ENCODE peak calls at places on chromosomes 7 and 10, in five cellular contexts. R, M, F, E and J are unnamed samples.

GRCh38 chr10:77770868-77771175 is 133.2 kb upstream of the KCNMA1 start:
- DNase-seq in R (no peak), M (no peak), F (no peak), E (no peak), J (no peak)

GRCh38 chr10:132865851-132866600 is 76.3 kb downstream of the CFAP46 start:
- DNase-seq in R (no peak), M (no peak), F (no peak), E (no peak), J (no peak)

GRCh38 chr7:149783386-149784250 is 10.2 kb upstream of the ZNF467 start:
- DNase-seq in R (no peak), M (no peak), F (no peak), E (no peak), J (no peak)

GRCh38 chr7:114784756-114785155 is 137.1 kb upstream of the MDFIC start:
- DNase-seq in R (no peak), M (no peak), F (no peak), E (no peak), J (no peak)

GRCh38 chr7:13276977-13277376 is 589.5 kb downstream of the ARL4A start:
- DNase-seq in R (no peak), M (no peak), F (no peak), E (no peak), J (no peak)

GRCh38 chr10:28910960-28911359 is 233.6 kb downstream of the BAMBI start:
- DNase-seq in R (no peak), M (no peak), F (no peak), E (no peak), J (no peak)

GRCh38 chr10:131585761-131586160 is 274.2 kb upstream of the TCERG1L start:
- DNase-seq in R (no peak), M (no peak), F (no peak), E (no peak), J (no peak)

GRCh38 chr10:104299031-104299904 is 30.3 kb downstream of the GSTO2 start:
- DNase-seq in R (no peak), M (no peak), F (no peak), E (no peak), J (no peak)

DNA sequence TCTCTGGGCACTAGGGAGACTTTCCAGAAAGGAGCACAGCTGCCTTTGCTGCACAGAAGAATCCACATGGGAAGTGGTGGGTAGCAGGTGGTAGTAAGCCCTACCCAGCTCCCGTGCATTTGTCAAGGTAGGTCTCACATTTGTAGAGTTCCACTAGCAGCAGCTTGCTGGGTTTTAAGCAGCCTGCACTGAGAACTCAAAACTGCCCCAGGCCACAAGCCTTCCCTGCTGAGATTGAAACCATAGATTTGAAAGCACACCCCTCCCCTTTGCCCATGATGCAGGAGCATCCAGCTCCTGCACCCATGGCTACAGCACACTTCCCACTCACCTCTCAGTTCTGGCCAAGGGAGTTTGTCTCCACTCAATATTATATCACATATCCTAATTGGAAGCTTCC is 604.5 kb upstream of the STEAP1 start:
- DNase-seq in R (no peak), M (no peak), F (no peak), E (no peak), J (no peak)
- TF ChIP-seq SUZ12 in R (no peak), M (no peak), F (no peak), E (no peak), J (no peak)

DNA sequence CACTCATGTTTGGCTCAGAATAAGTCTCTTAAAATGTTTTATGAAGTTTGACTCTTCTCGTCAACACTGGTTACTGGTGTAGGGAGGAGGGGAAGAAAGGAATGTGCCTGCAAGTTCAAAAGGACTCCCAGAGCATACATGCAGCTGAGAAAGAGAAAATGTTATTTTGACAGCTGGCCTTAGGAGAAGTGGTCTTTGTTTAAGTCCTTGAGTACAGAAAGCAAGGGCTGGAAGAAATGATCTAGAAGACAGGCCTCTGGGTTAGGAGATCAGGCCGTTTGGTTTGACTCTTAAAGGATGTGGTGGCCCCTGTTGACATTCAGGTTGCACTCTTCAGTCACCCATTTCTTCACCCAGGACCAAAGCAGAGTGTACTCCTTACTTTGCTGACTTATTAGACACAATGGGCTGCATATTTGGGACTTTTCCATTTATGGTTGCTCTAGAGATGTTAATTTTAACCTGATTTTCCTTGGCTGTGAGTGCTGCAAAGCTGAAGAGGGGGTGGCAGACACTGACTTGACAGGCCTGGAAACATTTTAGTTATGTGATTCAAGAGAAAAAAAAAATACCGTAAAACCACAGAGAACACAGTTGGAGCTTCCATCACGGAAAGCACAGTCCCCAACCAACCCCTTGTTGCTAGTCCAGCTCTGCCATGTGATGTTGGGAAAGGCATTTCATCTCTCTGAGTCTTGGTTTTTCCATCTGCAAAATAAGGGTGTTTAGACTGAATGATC is 245.7 kb downstream of the REEP3 start:
- DNase-seq in R (no peak), M (no peak), F (no peak), E (peak; percentile 24), J (no peak)
- TF ChIP-seq SUZ12 in R (no peak), M (no peak), F (no peak), E (no peak), J (no peak)

DNA sequence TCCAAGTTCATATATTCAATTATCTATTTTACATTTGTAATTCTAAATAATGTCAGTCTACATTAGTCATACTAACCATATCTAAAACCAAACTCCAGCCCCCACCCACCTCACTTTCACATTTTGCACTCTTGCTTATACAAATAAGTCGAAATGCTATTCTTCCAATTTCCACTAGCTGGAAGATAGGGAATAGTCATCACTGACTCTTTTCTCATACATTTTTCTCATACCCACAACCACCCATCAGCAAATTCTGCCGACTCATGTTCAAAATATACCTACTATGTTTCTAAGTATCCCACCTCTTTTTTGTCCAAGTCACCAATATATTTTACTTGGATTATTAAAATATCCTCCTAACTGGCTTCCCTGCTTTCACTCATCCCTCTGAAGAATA is 93.2 kb upstream of the DGKB start:
- DNase-seq in R (no peak), M (no peak), F (no peak), E (no peak), J (no peak)
- TF ChIP-seq SUZ12 in R (no peak), M (no peak), F (no peak), E (no peak), J (no peak)

DNA sequence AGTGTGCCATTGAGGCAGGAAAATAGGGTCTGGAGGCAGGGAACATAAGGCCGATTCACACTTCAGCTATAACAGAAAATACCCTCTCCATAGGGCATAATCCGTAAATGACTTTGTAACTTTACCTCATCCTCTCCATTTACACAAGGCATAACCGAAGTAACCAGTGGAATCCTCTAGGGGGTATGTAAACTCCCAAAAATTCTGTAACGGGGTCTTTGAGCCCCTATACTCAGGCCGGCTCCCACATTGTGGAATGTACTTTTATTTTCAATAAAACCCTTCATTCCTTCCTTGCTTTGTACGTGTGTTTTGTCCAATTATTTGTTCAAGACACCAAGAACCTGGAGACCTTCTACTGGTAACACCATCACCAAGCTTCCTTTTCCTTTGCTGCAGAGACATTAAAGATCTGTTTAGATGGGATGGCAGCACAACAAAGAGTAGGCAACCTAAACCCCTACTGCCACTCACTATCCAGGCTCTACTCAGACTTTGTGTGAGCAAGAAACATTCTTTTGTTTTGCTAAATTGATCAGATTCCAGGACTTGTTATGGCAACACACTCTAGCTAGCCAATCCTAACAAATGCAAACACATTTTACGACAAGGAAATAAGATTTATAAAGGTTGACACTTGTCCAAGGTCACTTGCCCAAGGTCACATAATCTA is 99.3 kb downstream of the DGKI start:
- DNase-seq in R (no peak), M (no peak), F (peak; percentile 19), E (no peak), J (peak; percentile 80)
- TF ChIP-seq SUZ12 in R (no peak), M (no peak), F (no peak), E (no peak), J (no peak)

DNA sequence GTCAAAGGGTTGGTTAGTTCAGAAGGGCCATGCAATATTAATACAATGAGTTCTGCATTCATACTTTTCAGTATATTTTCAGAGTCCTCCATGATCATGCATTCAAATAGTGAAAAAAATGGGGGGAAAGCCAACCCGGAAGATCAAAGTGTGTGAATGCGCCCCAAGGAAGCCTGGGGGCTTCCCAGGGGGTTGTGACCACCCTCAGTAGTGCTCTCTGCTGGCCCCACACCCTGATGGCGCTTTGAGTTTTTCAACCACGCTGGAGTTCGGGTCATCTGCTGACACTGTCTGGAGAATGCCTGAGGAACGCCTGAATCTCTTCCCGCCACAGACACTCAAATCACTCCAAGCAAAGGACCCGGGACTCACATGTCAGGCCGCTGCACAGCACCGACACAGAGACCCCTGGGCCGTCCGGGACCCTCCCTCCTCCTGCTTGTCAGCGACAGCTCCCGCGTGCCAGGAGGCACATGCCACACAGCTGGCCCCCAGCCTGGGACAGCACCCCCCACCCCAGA is 1.0 kb downstream of the TNS3 start:
- DNase-seq in R (no peak), M (no peak), F (no peak), E (peak; percentile 12), J (no peak)
- TF ChIP-seq SUZ12 in R (no peak), M (no peak), F (no peak), E (no peak), J (no peak)

DNA sequence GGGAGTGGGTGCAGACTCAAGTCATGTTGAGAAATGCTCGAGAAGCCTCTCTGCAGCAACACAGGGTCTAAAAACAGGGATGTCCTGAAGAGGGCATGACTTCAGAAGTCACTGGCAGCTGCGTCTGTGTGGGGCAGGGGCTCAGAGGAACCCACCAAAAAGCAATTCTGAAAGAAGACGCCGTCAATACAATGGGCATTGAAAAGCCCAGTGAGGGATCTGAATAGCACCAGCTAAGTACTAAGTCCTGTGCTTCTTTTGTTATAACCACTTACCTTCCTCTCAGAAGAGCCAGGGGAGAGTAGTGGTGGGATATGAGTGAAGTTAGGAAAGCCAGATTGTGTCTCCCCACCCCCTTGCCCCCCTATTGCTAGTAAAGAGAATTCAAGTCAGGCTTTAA is 137.2 kb downstream of the INHBA start:
- DNase-seq in R (no peak), M (no peak), F (no peak), E (no peak), J (no peak)
- TF ChIP-seq SUZ12 in R (no peak), M (no peak), F (no peak), E (no peak), J (no peak)

GRCh38 chr7:20331231-20331880 is 656 bp downstream of the ITGB8 start:
- DNase-seq in R (no peak), M (no peak), F (no peak), E (no peak), J (no peak)
- TF ChIP-seq SUZ12 in R (no peak), M (no peak), F (no peak), E (no peak), J (no peak)

GRCh38 chr7:65731562-65732035 is 141.3 kb upstream of the VKORC1L1 start:
- DNase-seq in R (peak; percentile 60), M (no peak), F (no peak), E (no peak), J (peak; percentile 61)
- TF ChIP-seq SUZ12 in R (no peak), M (no peak), F (no peak), E (no peak), J (no peak)